ENCODE peak calls at places on chromosome 21, in six cellular contexts. One of them, this sample, is unnamed. For H3K27me3 and H3K4me1, the result is how much of the 10 kb centered on the place peaks cover.

GRCh38 chr21:33370292-33370691 is 32.9 kb upstream of the IFNGR2 start:
- DNase-seq in H9: no peak
- DNase-seq in cardiac muscle cell: no peak
- DNase-seq in heart right ventricle: no peak
- DNase-seq in hepatocyte: no peak
- DNase-seq in prostate gland: no peak
- DNase-seq in this sample: no peak

GRCh38 chr21:39630827-39631226 is 18.1 kb downstream of the B3GALT5 start:
- DNase-seq in heart right ventricle: no peak
- DNase-seq in hepatocyte: no peak
- DNase-seq in cardiac muscle cell: no peak
- DNase-seq in prostate gland: no peak
- DNase-seq in H9: no peak
- DNase-seq in this sample: no peak

GRCh38 chr21:26212220-26212619 is 41.6 kb upstream of the APP start:
- DNase-seq in heart right ventricle: no peak
- DNase-seq in hepatocyte: no peak
- DNase-seq in cardiac muscle cell: no peak
- DNase-seq in prostate gland: no peak
- DNase-seq in H9: peak
- DNase-seq in this sample: no peak

GRCh38 chr21:37208056-37208705 is 59.0 kb downstream of the VPS26C start:
- DNase-seq in cardiac muscle cell: peak
- DNase-seq in prostate gland: peak
- DNase-seq in hepatocyte: no peak
- DNase-seq in heart right ventricle: peak
- DNase-seq in H9: no peak
- DNase-seq in this sample: no peak

GRCh38 chr21:38140192-38140905 is 116.4 kb upstream of the KCNJ15 start:
- DNase-seq in hepatocyte: peak
- DNase-seq in prostate gland: peak
- DNase-seq in H9: no peak
- DNase-seq in cardiac muscle cell: no peak
- DNase-seq in heart right ventricle: peak
- DNase-seq in this sample: no peak

GRCh38 chr21:37712204-37712934 is 203.9 kb downstream of the KCNJ6 start:
- DNase-seq in heart right ventricle: peak
- DNase-seq in prostate gland: peak
- DNase-seq in hepatocyte: peak
- DNase-seq in cardiac muscle cell: peak
- DNase-seq in H9: peak
- DNase-seq in this sample: no peak

GRCh38 chr21:27219068-27219467 is 252.2 kb upstream of the ADAMTS5 start:
- DNase-seq in H9: no peak
- DNase-seq in hepatocyte: no peak
- DNase-seq in prostate gland: no peak
- DNase-seq in heart right ventricle: no peak
- DNase-seq in cardiac muscle cell: no peak
- DNase-seq in this sample: no peak

GRCh38 chr21:31457675-31458074 is 113.6 kb upstream of the TIAM1 start:
- DNase-seq in H9: peak
- DNase-seq in heart right ventricle: no peak
- DNase-seq in prostate gland: no peak
- DNase-seq in cardiac muscle cell: no peak
- DNase-seq in hepatocyte: no peak
- DNase-seq in this sample: no peak

GRCh38 chr21:15054089-15054488 is 10.7 kb downstream of the NRIP1 start:
- DNase-seq in hepatocyte: no peak
- DNase-seq in heart right ventricle: no peak
- DNase-seq in prostate gland: no peak
- DNase-seq in H9: no peak
- DNase-seq in cardiac muscle cell: no peak
- DNase-seq in this sample: peak

GRCh38 chr21:26061437-26061836 is 109.1 kb downstream of the APP start:
- DNase-seq in prostate gland: no peak
- DNase-seq in hepatocyte: peak
- DNase-seq in H9: no peak
- DNase-seq in cardiac muscle cell: no peak
- DNase-seq in heart right ventricle: no peak
- DNase-seq in this sample: no peak

GRCh38 chr21:33947451-33948095 is 32.0 kb upstream of the ATP5PO start:
- DNase-seq in prostate gland: peak
- DNase-seq in cardiac muscle cell: peak
- DNase-seq in hepatocyte: peak
- DNase-seq in heart right ventricle: peak
- DNase-seq in H9: peak
- DNase-seq in this sample: peak

GRCh38 chr21:44593598-44594405 is 1.5 kb upstream of the KRTAP10-6 start:
- DNase-seq in cardiac muscle cell: peak
- DNase-seq in hepatocyte: no peak
- DNase-seq in H9: peak
- DNase-seq in prostate gland: no peak
- DNase-seq in heart right ventricle: no peak
- DNase-seq in this sample: no peak

GRCh38 chr21:34835526-34835925 is 166.7 kb downstream of the CLIC6 start:
- DNase-seq in hepatocyte: no peak
- DNase-seq in prostate gland: no peak
- DNase-seq in H9: peak
- DNase-seq in heart right ventricle: no peak
- DNase-seq in cardiac muscle cell: no peak
- DNase-seq in this sample: no peak

GRCh38 chr21:34593954-34594531 is 20.9 kb downstream of the RCAN1 start:
- DNase-seq in hepatocyte: no peak
- DNase-seq in cardiac muscle cell: no peak
- DNase-seq in heart right ventricle: no peak
- DNase-seq in prostate gland: no peak
- DNase-seq in H9: no peak
- DNase-seq in this sample: no peak

GRCh38 chr21:34602061-34602460 is 12.9 kb downstream of the RCAN1 start:
- DNase-seq in heart right ventricle: no peak
- DNase-seq in prostate gland: no peak
- DNase-seq in hepatocyte: no peak
- DNase-seq in cardiac muscle cell: no peak
- DNase-seq in H9: no peak
- DNase-seq in this sample: no peak

GRCh38 chr21:41511858-41512257 is 3.9 kb upstream of the TMPRSS2 start:
- DNase-seq in hepatocyte: no peak
- DNase-seq in H9: no peak
- DNase-seq in heart right ventricle: no peak
- DNase-seq in prostate gland: no peak
- DNase-seq in cardiac muscle cell: no peak
- DNase-seq in this sample: no peak

GRCh38 chr21:32306021-32306780 is 7.5 kb downstream of the MRAP start:
- DNase-seq in cardiac muscle cell: peak
- DNase-seq in hepatocyte: no peak
- DNase-seq in prostate gland: no peak
- DNase-seq in heart right ventricle: peak
- DNase-seq in H9: peak
- DNase-seq in this sample: no peak

GRCh38 chr21:38027901-38028300 is 111.6 kb upstream of the KCNJ6 start:
- DNase-seq in hepatocyte: no peak
- DNase-seq in H9: no peak
- DNase-seq in heart right ventricle: no peak
- DNase-seq in prostate gland: no peak
- DNase-seq in cardiac muscle cell: no peak
- DNase-seq in this sample: no peak

GRCh38 chr21:37560385-37560784 is 193.8 kb downstream of the DYRK1A start:
- DNase-seq in prostate gland: no peak
- DNase-seq in cardiac muscle cell: no peak
- DNase-seq in H9: no peak
- DNase-seq in hepatocyte: no peak
- DNase-seq in heart right ventricle: peak
- DNase-seq in this sample: no peak

GRCh38 chr21:32426592-32427051 is 14.1 kb downstream of the EVA1C start:
- DNase-seq in prostate gland: no peak
- DNase-seq in H9: no peak
- DNase-seq in cardiac muscle cell: no peak
- DNase-seq in heart right ventricle: no peak
- DNase-seq in hepatocyte: no peak
- DNase-seq in this sample: no peak

GRCh38 chr21:44294391-44295162 is 5.3 kb upstream of the PFKL start:
- DNase-seq in hepatocyte: no peak
- DNase-seq in heart right ventricle: peak
- DNase-seq in H9: no peak
- DNase-seq in prostate gland: no peak
- DNase-seq in cardiac muscle cell: no peak
- DNase-seq in this sample: no peak

GRCh38 chr21:42582422-42583149 is 68.9 kb downstream of the SLC37A1 start:
- DNase-seq in prostate gland: no peak
- DNase-seq in heart right ventricle: no peak
- DNase-seq in hepatocyte: no peak
- DNase-seq in cardiac muscle cell: no peak
- DNase-seq in H9: no peak
- DNase-seq in this sample: no peak
- H3K27me3 ChIP-seq in prostate gland: under half
- H3K27me3 ChIP-seq in heart right ventricle: under half
- H3K27me3 ChIP-seq in hepatocyte: under half
- H3K27me3 ChIP-seq in cardiac muscle cell: under half
- H3K27me3 ChIP-seq in H9: under half
- H3K27me3 ChIP-seq in this sample: under half

DNA sequence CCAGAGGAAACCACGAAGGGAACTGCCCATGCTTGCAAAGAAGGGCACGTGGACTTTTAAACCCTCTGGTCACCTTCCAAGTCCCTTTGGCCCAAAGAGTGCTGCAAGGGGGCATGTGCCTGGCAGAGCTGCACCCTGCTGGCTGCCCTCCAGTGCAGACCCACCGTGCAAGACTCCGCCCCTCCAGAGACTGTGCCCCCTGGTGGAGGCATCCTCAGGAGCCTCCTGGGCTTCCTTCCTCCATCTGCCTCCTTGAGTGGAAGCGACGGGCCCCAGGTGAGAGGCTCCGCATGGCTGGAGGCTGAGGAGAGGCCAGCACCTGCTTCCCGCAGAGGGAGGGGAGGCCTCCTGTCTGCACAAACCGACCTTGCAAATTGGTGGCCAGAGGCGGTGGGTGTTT is 100.7 kb downstream of the CRYAA start:
- DNase-seq in prostate gland: no peak
- DNase-seq in H9: peak
- DNase-seq in cardiac muscle cell: no peak
- DNase-seq in heart right ventricle: no peak
- DNase-seq in hepatocyte: no peak
- DNase-seq in this sample: no peak
- H3K4me1 ChIP-seq in prostate gland: under half
- H3K4me1 ChIP-seq in H9: under half
- H3K4me1 ChIP-seq in cardiac muscle cell: under half
- H3K4me1 ChIP-seq in heart right ventricle: under half
- H3K4me1 ChIP-seq in hepatocyte: under half
- H3K4me1 ChIP-seq in this sample: under half

DNA sequence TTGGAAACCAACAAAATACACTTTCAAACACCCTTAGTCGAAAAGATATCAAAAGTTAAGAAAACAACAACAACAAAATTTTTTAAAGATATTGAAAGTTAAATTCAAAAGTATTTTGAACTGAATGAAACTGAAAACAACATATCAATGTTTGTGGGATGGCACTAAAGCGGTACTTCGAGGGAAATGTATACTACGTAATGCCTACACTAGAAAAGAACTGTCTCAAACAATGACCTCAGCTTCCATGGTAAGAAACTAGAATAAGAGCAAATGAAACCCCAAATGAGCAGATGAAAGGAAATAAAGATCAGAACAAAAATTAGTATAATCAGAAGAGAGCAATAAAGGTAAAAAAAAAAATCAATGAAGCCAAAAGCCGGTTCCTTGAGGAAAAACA is 6.1 kb downstream of the CBR1 start:
- DNase-seq in cardiac muscle cell: no peak
- DNase-seq in hepatocyte: no peak
- DNase-seq in H9: no peak
- DNase-seq in prostate gland: no peak
- DNase-seq in heart right ventricle: no peak
- DNase-seq in this sample: no peak
- H3K27me3 ChIP-seq in cardiac muscle cell: under half
- H3K27me3 ChIP-seq in hepatocyte: under half
- H3K27me3 ChIP-seq in H9: under half
- H3K27me3 ChIP-seq in prostate gland: under half
- H3K27me3 ChIP-seq in heart right ventricle: under half
- H3K27me3 ChIP-seq in this sample: under half

DNA sequence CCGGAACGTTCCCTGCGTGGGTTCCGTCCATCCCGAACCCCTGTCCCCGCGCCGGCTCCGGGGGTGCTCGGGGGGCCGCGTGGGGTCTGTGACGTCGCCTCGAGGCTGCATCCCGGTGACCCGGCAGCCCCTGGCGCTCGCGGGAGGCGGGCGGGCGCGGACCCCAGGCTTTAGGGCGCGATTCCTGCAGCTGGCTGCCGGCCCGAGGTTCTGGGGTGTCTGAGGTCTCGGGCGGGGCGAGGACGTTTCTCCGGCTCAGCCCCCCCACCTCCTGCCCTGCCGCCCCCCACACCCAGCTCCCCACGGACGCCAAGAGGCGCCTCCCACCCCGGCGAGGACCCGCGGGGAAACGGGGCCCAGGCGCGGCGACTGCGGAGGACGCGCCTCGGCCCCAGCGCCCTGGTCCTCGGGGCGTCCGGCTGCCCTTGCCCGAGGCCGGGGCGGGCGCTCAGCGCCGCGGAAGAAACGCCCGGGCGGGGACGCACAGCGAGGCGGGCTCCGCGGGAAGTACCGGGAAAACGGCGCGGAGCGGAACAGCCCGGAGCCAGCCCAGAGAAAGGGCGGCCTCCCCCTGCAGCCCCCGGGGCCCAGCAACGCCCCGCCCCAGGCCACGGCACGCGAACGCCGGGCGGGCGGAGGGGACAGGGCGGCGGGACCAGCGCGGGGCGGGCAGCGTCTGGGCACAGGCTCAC is 1.3 kb upstream of the PCBP3 start:
- DNase-seq in cardiac muscle cell: peak
- DNase-seq in hepatocyte: peak
- DNase-seq in heart right ventricle: peak
- DNase-seq in H9: no peak
- DNase-seq in prostate gland: no peak
- DNase-seq in this sample: no peak
- H3K4me1 ChIP-seq in cardiac muscle cell: under half
- H3K4me1 ChIP-seq in hepatocyte: under half
- H3K4me1 ChIP-seq in heart right ventricle: under half
- H3K4me1 ChIP-seq in H9: under half
- H3K4me1 ChIP-seq in prostate gland: under half
- H3K4me1 ChIP-seq in this sample: under half

This sample was measured in CD4-positive, CD25-positive, alpha-beta regulatory T cell.